ENCODE peak calls at places on chromosomes 6 and 20, in eight cellular contexts. V, J, M, Z, X, K, S and D are unnamed samples.

GRCh38 chr6:117829594-117830319 is 77.3 kb upstream of the SLC35F1 start:
- DNase-seq in J (no peak), Z (no peak), M (no peak), V (no peak), K (peak), S (no peak), X (peak), D (peak)

GRCh38 chr6:84411060-84411629 is 183.7 kb upstream of the CEP162 start:
- DNase-seq in M (no peak), S (no peak), K (no peak), J (no peak), V (no peak), X (no peak), Z (no peak), D (peak)

GRCh38 chr6:2186516-2186915 is 58.9 kb downstream of the GMDS start:
- DNase-seq in X (peak), V (no peak), M (no peak), Z (no peak), K (no peak), J (no peak), S (no peak), D (no peak)

GRCh38 chr6:64330694-64331309 is 695.2 kb downstream of the PHF3 start:
- DNase-seq in M (no peak), V (peak), Z (peak), J (no peak), S (peak), K (peak), X (peak), D (peak)

GRCh38 chr6:22451960-22452359 is 117.4 kb upstream of the HDGFL1 start:
- DNase-seq in J (no peak), Z (no peak), X (no peak), M (no peak), K (no peak), V (no peak), S (no peak), D (no peak)

GRCh38 chr6:46816626-46817025 is 23.4 kb downstream of the MEP1A start:
- DNase-seq in X (peak), J (no peak), S (no peak), K (no peak), Z (no peak), M (no peak), V (no peak), D (no peak)

GRCh38 chr6:157268835-157269234 is 54.5 kb downstream of the TMEM242 start:
- DNase-seq in M (no peak), V (no peak), Z (peak), S (no peak), J (no peak), K (no peak), X (no peak), D (no peak)

GRCh38 chr6:31293343-31293742 is 21.5 kb upstream of the HLA-C start:
- DNase-seq in S (no peak), J (no peak), M (no peak), Z (no peak), X (peak), V (no peak), K (peak), D (peak)

GRCh38 chr6:69865126-69865525 is 1.2 kb upstream of the COL19A1 start:
- DNase-seq in J (no peak), M (no peak), S (no peak), X (peak), V (peak), Z (no peak), K (no peak), D (no peak)

GRCh38 chr20:955111-955510 is 39.0 kb upstream of the ANGPT4 start:
- DNase-seq in K (no peak), M (no peak), J (no peak), Z (no peak), V (no peak), S (no peak), X (no peak), D (no peak)

GRCh38 chr6:165910184-165910583 is 247.1 kb upstream of the PDE10A start:
- DNase-seq in X (no peak), V (no peak), K (no peak), M (no peak), J (no peak), S (no peak), Z (no peak), D (no peak)

GRCh38 chr6:15489563-15489962 is 173.3 kb downstream of the DTNBP1 start:
- DNase-seq in V (no peak), K (no peak), X (no peak), S (no peak), J (no peak), M (no peak), Z (no peak), D (no peak)

GRCh38 chr20:9919271-9920014 is 80.6 kb upstream of the PAK5 start:
- DNase-seq in J (no peak), V (no peak), K (no peak), S (no peak), Z (no peak), M (no peak), X (no peak), D (no peak)

GRCh38 chr20:61627791-61628415 is 375.8 kb downstream of the CDH4 start:
- DNase-seq in S (no peak), V (no peak), K (no peak), M (no peak), J (no peak), X (no peak), Z (no peak), D (no peak)

GRCh38 chr6:68761985-68762384 is 126.9 kb downstream of the ADGRB3 start:
- DNase-seq in Z (no peak), J (no peak), S (no peak), K (no peak), X (no peak), M (no peak), V (no peak), D (no peak)

GRCh38 chr6:51855310-51856082 is 231.9 kb downstream of the PKHD1 start:
- DNase-seq in S (no peak), V (peak), M (no peak), J (no peak), K (peak), X (peak), Z (no peak), D (peak)

GRCh38 chr6:29294499-29294914 is 7.0 kb upstream of the OR14J1 start:
- DNase-seq in K (no peak), J (no peak), V (no peak), S (peak), X (no peak), M (no peak), Z (no peak), D (no peak)

GRCh38 chr6:154169193-154169847 is 130.3 kb downstream of the OPRM1 start:
- DNase-seq in J (no peak), Z (no peak), S (no peak), V (no peak), K (no peak), X (peak), M (no peak), D (peak)

GRCh38 chr20:62764156-62764935 is 31.9 kb upstream of the MRGBP start:
- DNase-seq in S (no peak), Z (no peak), X (no peak), M (no peak), J (no peak), K (no peak), V (no peak), D (no peak)

GRCh38 chr20:40895182-40895581 is 133.4 kb upstream of the TOP1 start:
- DNase-seq in S (no peak), X (no peak), M (no peak), J (no peak), Z (no peak), K (no peak), V (no peak), D (no peak)

GRCh38 chr6:7579850-7580249 is 10.1 kb upstream of the SNRNP48 start:
- DNase-seq in S (no peak), X (no peak), K (no peak), M (no peak), Z (no peak), J (no peak), V (no peak), D (no peak)

GRCh38 chr6:118635909-118636735 is 15.3 kb downstream of the CEP85L start:
- DNase-seq in M (no peak), Z (no peak), K (no peak), S (no peak), V (no peak), J (no peak), X (no peak), D (no peak)

GRCh38 chr20:57882451-57883161 is 172.8 kb upstream of the PMEPA1 start:
- DNase-seq in V (no peak), S (no peak), J (no peak), K (no peak), Z (no peak), X (peak), M (no peak), D (no peak)

GRCh38 chr6:113994934-113995342 is 24.0 kb upstream of the HDAC2 start:
- DNase-seq in S (no peak), X (peak), K (peak), M (no peak), Z (no peak), J (no peak), V (peak), D (peak)

GRCh38 chr20:47351643-47352331 is 4.7 kb downstream of the ZMYND8 start:
- DNase-seq in X (peak), Z (no peak), S (no peak), J (no peak), M (no peak), V (no peak), K (peak), D (no peak)

GRCh38 chr20:47792021-47792618 is 6.8 kb upstream of the SULF2 start:
- DNase-seq in M (no peak), J (no peak), Z (peak), X (peak), K (no peak), S (peak), V (peak), D (no peak)

GRCh38 chr20:38423541-38423940 is 11.6 kb downstream of the SNHG17 start:
- DNase-seq in S (no peak), Z (no peak), K (no peak), X (no peak), J (no peak), M (no peak), V (no peak), D (no peak)

GRCh38 chr20:48952656-48953055 is 31.1 kb downstream of the ARFGEF2 start:
- DNase-seq in J (no peak), V (no peak), Z (no peak), M (no peak), K (no peak), X (no peak), S (no peak), D (peak)

GRCh38 chr20:48948612-48949011 is 27.1 kb downstream of the ARFGEF2 start:
- DNase-seq in X (no peak), K (no peak), Z (no peak), V (no peak), J (no peak), S (no peak), M (no peak), D (no peak)

GRCh38 chr20:48951646-48952045 is 30.1 kb downstream of the ARFGEF2 start:
- DNase-seq in M (no peak), Z (no peak), K (no peak), X (no peak), V (no peak), S (no peak), J (no peak), D (no peak)

GRCh38 chr20:48951041-48951440 is 29.5 kb downstream of the ARFGEF2 start:
- DNase-seq in V (no peak), S (no peak), K (no peak), J (no peak), X (no peak), Z (no peak), M (no peak), D (no peak)

DNA sequence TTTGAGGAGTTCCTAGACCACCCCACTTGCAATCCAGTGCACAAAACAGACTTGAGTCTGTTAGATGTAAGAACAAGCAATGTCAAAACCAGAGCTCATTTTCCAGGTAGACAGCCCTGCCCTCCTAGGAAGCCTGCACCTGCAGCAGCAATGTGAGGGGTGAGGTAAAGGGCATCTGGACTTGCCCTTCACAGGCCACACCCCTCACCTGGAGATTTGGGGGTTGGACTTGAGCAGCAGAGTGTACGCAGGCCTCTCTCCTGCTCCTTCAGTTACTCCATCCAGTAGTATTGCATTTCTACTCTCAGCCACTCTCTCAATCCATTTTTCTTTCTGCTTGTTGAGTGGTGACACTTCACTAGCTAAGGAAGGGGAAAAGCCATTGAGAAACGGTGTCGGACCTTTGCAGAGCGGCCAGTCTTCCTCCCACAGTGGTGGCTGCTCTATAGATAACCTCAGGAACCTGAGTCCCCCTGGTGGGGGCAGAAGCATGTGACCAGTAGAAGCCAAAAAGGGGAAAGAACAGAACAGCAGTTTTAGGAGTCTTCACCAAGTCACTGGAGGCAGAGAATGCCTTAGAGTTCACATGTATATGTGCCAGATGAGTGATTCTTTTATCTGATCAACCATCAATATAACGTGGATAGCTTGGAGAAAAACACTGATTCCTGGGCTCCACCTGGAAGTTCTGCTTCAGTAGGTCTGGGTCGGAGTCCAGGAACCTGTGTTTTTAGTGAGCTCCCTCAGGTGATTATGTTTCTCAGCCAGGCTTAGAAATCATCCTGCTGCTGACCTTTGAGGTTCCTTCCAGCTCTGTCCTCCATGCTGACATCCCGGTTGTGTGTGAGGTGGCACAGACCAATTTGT is 28.0 kb downstream of the ARFGEF2 start:
- DNase-seq in K (peak), S (no peak), V (no peak), J (no peak), Z (no peak), M (no peak), X (no peak), D (peak)
- TF ChIP-seq CTCF in K (peak), S (no peak), V (no peak), J (no peak), Z (no peak), M (no peak), X (no peak), D (peak)

GRCh38 chr6:75334266-75335040 is 49.9 kb upstream of the TMEM30A start:
- DNase-seq in J (no peak), M (no peak), X (peak), Z (no peak), K (peak), V (no peak), S (no peak), D (peak)
- TF ChIP-seq CTCF in J (no peak), M (no peak), X (no peak), Z (no peak), K (no peak), V (no peak), S (no peak), D (no peak)

DNA sequence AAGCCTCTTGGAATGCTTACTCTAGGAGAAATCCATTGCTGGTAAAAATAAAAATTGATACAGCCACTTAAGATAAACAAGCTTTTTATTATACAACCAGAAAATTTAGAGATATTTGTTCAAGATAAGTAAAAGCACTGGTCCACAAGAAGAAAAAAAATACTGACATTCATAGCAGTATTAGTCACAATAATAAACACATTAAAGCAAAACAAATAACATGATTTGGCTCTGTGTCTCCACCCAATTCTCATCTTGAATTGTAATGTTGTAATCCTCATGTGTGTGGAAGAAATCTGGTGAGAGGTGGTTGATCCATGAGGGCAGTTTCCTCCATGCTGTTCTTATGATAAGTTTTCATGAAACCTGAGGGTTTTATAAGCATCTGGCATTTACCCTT is 1093.5 kb upstream of the ADGRB3 start:
- DNase-seq in V (no peak), S (no peak), Z (no peak), J (no peak), M (no peak), X (no peak), K (no peak), D (no peak)
- TF ChIP-seq CTCF in V (no peak), S (no peak), Z (no peak), J (no peak), M (no peak), X (no peak), K (no peak), D (no peak)

DNA sequence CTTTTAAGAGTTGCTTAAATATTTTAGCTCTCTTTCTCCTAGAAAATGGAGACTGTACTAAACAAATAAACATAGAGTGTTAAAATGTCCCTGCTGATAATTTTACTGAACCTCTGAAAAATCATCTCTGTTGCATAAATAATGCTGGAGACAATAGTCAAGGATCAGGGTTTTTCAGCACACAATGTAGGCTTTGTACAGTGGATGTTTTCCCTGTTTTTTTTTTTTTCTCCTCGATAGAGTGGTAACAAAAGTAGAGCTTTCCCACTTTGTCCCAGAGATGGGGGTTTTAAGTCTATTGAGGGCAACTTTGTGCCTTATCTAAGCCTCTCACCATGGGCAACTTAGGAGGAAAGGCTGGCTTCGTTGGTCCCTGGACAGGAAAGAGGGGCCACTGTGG is 222.6 kb upstream of the HDDC2 start:
- DNase-seq in Z (no peak), X (no peak), S (no peak), J (no peak), K (peak), V (no peak), M (no peak), D (no peak)
- TF ChIP-seq CTCF in Z (no peak), X (no peak), S (no peak), J (no peak), K (no peak), V (no peak), M (no peak), D (no peak)